ENCODE peak calls at places on chromosomes 4 and X, in five cellular contexts. V is fibroblast of lung, W is GM23338, I is endothelial cell of umbilical vein, E is PC-3. K is an unnamed sample. For H4K20me1, the result is how much of the 10 kb centered on the place peaks cover.

GRCh38 chr4:25552580-25553271 is 102.9 kb upstream of the SLC34A2 start:
- DNase-seq in I (peak), W (no peak), E (peak), V (no peak), K (no peak)

GRCh38 chr4:48262926-48263325 is 6.7 kb downstream of the TEC start:
- DNase-seq in V (peak), I (no peak), E (no peak), W (no peak), K (no peak)

GRCh38 chr4:142883433-142883832 is 37.3 kb upstream of the INPP4B start:
- DNase-seq in V (peak), E (peak), I (peak), W (peak), K (no peak)

GRCh38 chr4:3518941-3519340 is 13.3 kb downstream of the LRPAP1 start:
- DNase-seq in I (no peak), E (no peak), V (no peak), W (no peak), K (no peak)

GRCh38 chrX:70132877-70133302 is 357 bp upstream of the IGBP1 start:
- DNase-seq in I (no peak), V (no peak), W (no peak), E (no peak), K (peak)

GRCh38 chrX:18390941-18391538 is 34.4 kb upstream of the CDKL5 start:
- DNase-seq in W (peak), I (peak), E (peak), V (peak), K (peak)

GRCh38 chrX:85243761-85244410 is at the start of the genes SATL1 and ZNF711:
- DNase-seq in W (peak), V (peak), I (peak), E (no peak), K (peak)

GRCh38 chr4:143294310-143294709 is 42.4 kb upstream of the GAB1 start:
- DNase-seq in V (peak), I (no peak), W (no peak), E (no peak), K (no peak)

GRCh38 chrX:56785442-56785841 is 56.4 kb downstream of the NBDY start:
- DNase-seq in I (no peak), E (no peak), W (no peak), V (no peak), K (no peak)

GRCh38 chrX:71909956-71910355 is 689 bp upstream of the NHSL2 start:
- DNase-seq in V (no peak), I (no peak), E (no peak), W (peak), K (no peak)

GRCh38 chr4:44522761-44523445 is 74.3 kb upstream of the KCTD8 start:
- DNase-seq in E (peak), V (no peak), W (no peak), I (no peak), K (peak)

GRCh38 chr4:92047209-92047877 is 256.4 kb upstream of the GRID2 start:
- DNase-seq in V (peak), W (peak), I (no peak), E (peak), K (no peak)

GRCh38 chrX:17519349-17519748 is 144.3 kb downstream of the NHS start:
- DNase-seq in I (peak), E (no peak), W (no peak), V (peak), K (no peak)

GRCh38 chrX:150983526-150984163 is 510 bp downstream of the HMGB3 start:
- DNase-seq in I (peak), W (no peak), V (no peak), E (no peak), K (no peak)

GRCh38 chr4:184588893-184589292 is 60.4 kb downstream of the CASP3 start:
- DNase-seq in W (no peak), E (no peak), V (no peak), I (no peak), K (no peak)

GRCh38 chr4:39812500-39812899 is 114.6 kb downstream of the UBE2K start:
- DNase-seq in E (no peak), W (no peak), V (no peak), I (no peak), K (no peak)

GRCh38 chr4:107202744-107203143 is 166.6 kb upstream of the DKK2 start:
- DNase-seq in I (no peak), V (no peak), E (no peak), W (no peak), K (no peak)

GRCh38 chr4:164350086-164350485 is 403.8 kb upstream of the SMIM31 start:
- DNase-seq in V (peak), E (peak), W (no peak), I (no peak), K (peak)

GRCh38 chr4:119748853-119749252 is 120.2 kb upstream of the PDE5A start:
- DNase-seq in W (no peak), E (no peak), V (peak), I (no peak), K (no peak)

GRCh38 chr4:10045481-10045880 is 24.2 kb upstream of the SLC2A9 start:
- DNase-seq in W (no peak), I (no peak), E (peak), V (no peak), K (peak)

GRCh38 chr4:80434238-80434637 is 98.7 kb downstream of the CFAP299 start:
- DNase-seq in W (peak), I (no peak), V (peak), E (peak), K (no peak)

GRCh38 chrX:69309074-69309792 is 144.0 kb upstream of the PJA1 start:
- DNase-seq in I (no peak), W (no peak), E (no peak), V (no peak), K (no peak)

GRCh38 chr4:53716011-53716410 is 124.7 kb upstream of the LNX1 start:
- DNase-seq in V (peak), E (no peak), W (no peak), I (no peak), K (no peak)

GRCh38 chr4:140240237-140240636 is 86.3 kb upstream of the MAML3 start:
- DNase-seq in W (no peak), I (no peak), E (no peak), V (no peak), K (no peak)

GRCh38 chrX:67104982-67105757 is 438.7 kb upstream of the AR start:
- DNase-seq in V (no peak), I (no peak), E (no peak), W (no peak), K (no peak)

GRCh38 chr4:11194431-11194830 is 234.3 kb downstream of the HS3ST1 start:
- DNase-seq in V (no peak), I (no peak), E (no peak), W (no peak), K (no peak)

GRCh38 chr4:159384017-159384416 is 281.1 kb downstream of the RAPGEF2 start:
- DNase-seq in I (no peak), W (no peak), V (no peak), E (no peak), K (no peak)

GRCh38 chrX:11667286-11667685 is 1.6 kb upstream of the ARHGAP6 start:
- DNase-seq in I (no peak), W (no peak), V (no peak), E (no peak), K (no peak)

GRCh38 chr4:65437102-65437501 is 233.2 kb downstream of the EPHA5 start:
- DNase-seq in V (no peak), W (no peak), I (peak), E (no peak), K (no peak)

GRCh38 chr4:78552398-78553396 is 1.1 kb downstream of the ANXA3 start:
- DNase-seq in E (peak), V (no peak), W (peak), I (peak), K (peak)

GRCh38 chr4:82371398-82371972 is 2.3 kb downstream of the HNRNPD start:
- DNase-seq in E (peak), I (peak), W (peak), V (peak), K (peak)

GRCh38 chr4:82372874-82373815 is 646 bp downstream of the HNRNPD start:
- DNase-seq in E (peak), I (peak), V (peak), W (peak), K (peak)

GRCh38 chr4:82373816-82374740 is at the start of gene HNRNPD:
- DNase-seq in I (peak), W (peak), E (peak), V (peak), K (peak)

GRCh38 chr4:82376109-82376508 is 2.3 kb upstream of the HNRNPD start:
- DNase-seq in E (no peak), I (no peak), V (no peak), W (no peak), K (no peak)

DNA sequence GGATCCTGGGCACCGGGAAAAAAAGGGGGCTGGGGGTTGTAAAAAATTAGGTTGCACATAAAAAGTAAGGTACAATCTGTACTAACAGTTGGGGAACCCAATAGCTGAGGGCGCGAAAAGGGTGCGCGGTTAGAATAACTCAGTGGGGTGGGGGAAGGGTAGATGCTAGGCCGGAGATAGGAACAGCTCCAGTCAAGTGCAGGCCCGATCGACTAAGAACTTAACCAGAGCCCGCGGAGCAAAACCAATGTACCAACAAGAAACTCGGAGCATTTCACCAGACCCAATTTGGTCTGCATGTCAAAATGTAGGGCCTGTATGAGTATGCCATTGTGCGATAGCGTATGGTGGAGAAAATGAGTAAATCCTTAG is 1.3 kb downstream of the HNRNPD start:
- DNase-seq in I (peak), W (peak), E (peak), V (peak), K (peak)
- H4K20me1 ChIP-seq in I (under half), W (under half), E (half or more), V (under half), K (under half)

GRCh38 chr4:75672461-75673026 is 667 bp downstream of the G3BP2 start:
- DNase-seq in W (peak), E (peak), I (peak), V (peak), K (peak)

GRCh38 chr4:75666299-75666698 is 6.9 kb downstream of the G3BP2 start:
- DNase-seq in I (no peak), V (peak), W (no peak), E (no peak), K (no peak)

GRCh38 chr4:75673027-75673958 is at the start of gene G3BP2:
- DNase-seq in W (peak), I (peak), E (peak), V (peak), K (peak)

GRCh38 chr4:75671802-75672421 is 1.3 kb downstream of the G3BP2 start:
- DNase-seq in V (peak), W (no peak), E (no peak), I (peak), K (no peak)

GRCh38 chr4:75668596-75668995 is 4.6 kb downstream of the G3BP2 start:
- DNase-seq in V (no peak), I (no peak), E (no peak), W (no peak), K (no peak)
- H4K20me1 ChIP-seq in V (under half), I (under half), E (half or more), W (half or more), K (under half)

DNA sequence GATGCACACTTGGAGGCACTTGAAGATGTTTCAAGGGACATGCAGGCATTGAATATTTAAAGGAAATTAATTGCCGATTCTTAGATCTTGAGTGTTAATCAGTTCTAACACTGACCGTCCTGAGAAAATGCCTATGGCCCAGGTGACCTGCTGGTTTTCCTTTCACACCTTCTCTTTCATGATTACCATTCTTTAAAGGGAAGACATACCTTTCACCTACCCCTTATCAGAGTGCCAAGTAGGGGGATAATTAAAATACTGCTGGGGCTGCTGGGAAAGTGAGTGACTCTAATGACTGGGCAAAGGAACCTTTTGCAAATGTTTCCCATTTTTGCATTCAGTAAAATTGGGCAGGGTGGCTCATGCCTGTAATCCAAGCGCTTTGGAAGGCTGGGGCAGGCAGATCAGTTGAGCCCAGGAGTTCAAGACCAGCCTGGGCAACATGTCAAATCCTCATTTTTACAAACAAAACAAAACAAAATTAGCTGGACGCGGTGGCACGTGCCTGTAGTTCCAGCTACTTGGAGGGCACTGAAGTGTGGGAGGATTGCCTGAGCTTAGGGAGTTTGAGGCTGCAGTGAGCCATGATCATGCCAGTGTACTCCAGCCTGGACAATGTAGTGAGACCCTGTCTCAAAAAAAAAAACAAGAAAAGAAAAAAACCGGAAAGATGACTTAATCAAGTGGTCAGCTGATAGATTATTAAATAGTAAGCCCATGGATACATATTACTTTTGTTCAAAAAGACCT is 44.3 kb downstream of the TMEM131L start:
- DNase-seq in V (no peak), E (no peak), I (no peak), W (no peak), K (no peak)
- H4K20me1 ChIP-seq in V (under half), E (under half), I (under half), W (under half), K (under half)

GRCh38 chr4:82363896-82364487 is 9.8 kb downstream of the HNRNPD start:
- DNase-seq in I (no peak), E (no peak), V (no peak), W (no peak), K (no peak)

GRCh38 chr4:82357640-82358039 is 16.2 kb downstream of the HNRNPD start:
- DNase-seq in W (no peak), V (no peak), E (no peak), I (no peak), K (no peak)

GRCh38 chr4:82360298-82361177 is 13.3 kb downstream of the HNRNPD start:
- DNase-seq in W (peak), I (peak), V (peak), E (peak), K (peak)

GRCh38 chr4:82358773-82359324 is 14.9 kb downstream of the HNRNPD start:
- DNase-seq in W (no peak), E (no peak), I (no peak), V (no peak), K (no peak)

GRCh38 chr4:82362565-82362964 is 11.2 kb downstream of the HNRNPD start:
- DNase-seq in I (no peak), W (no peak), V (no peak), E (no peak), K (no peak)
- H4K20me1 ChIP-seq in I (under half), W (half or more), V (under half), E (half or more), K (under half)

GRCh38 chr4:152415980-152416379 is 119.9 kb downstream of the FBXW7 start:
- DNase-seq in V (peak), E (peak), W (no peak), I (no peak), K (peak)
- H4K20me1 ChIP-seq in V (under half), E (under half), W (under half), I (under half), K (under half)

GRCh38 chrX:153460826-153461225 is 9.6 kb downstream of the HAUS7 start:
- DNase-seq in V (peak), W (peak), E (peak), I (peak), K (no peak)

GRCh38 chrX:153464116-153464515 is 6.3 kb downstream of the HAUS7 start:
- DNase-seq in E (no peak), I (no peak), W (no peak), V (no peak), K (no peak)

GRCh38 chrX:153463556-153463955 is 6.8 kb downstream of the HAUS7 start:
- DNase-seq in W (no peak), E (no peak), I (no peak), V (no peak), K (no peak)

GRCh38 chrX:153462291-153462690 is 8.1 kb downstream of the HAUS7 start:
- DNase-seq in W (no peak), E (no peak), I (no peak), V (no peak), K (no peak)

GRCh38 chrX:153463031-153463430 is 7.3 kb downstream of the HAUS7 start:
- DNase-seq in V (no peak), I (no peak), E (no peak), W (no peak), K (peak)
- H4K20me1 ChIP-seq in V (under half), I (under half), E (under half), W (under half), K (under half)

DNA sequence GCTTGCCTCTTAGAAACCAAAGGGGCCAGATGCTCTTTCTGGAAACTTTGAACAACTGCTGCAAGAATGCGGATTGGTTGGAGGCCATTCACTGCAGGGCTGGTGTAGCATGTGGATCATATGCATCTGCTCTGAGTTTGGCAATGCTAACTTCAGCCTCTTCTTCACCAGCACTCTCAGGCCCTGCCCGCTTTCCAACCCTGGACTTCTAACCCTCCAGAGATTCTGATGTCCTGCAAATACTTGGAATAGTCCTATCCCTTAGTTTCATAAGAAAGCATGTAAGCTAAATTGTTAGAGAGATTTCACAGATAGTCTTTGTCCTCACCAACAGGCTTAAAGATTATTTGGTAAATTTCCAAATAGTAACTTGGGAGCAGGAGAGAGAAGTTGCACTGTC is 210.2 kb downstream of the PTTG2 start:
- DNase-seq in I (no peak), E (no peak), W (no peak), V (no peak), K (no peak)
- H4K20me1 ChIP-seq in I (under half), E (under half), W (under half), V (under half), K (under half)

DNA sequence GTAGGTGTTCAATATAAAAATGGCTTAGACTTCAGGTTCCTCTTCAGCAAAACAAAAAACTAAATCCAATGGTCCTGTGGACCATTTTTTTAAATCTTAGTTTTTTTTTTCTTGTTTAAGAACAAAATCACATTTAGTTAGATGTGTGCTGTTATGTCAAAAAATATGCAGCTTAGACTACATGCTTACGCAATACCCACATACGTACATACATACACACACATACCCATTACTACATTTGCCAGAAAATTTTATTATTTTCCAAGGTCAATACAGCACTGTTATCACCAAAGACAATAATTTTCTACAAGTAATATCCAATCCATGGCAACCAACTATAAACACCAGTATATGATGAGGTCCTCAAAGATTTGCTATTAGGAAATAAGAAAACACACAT is 144.1 kb downstream of the PDGFC start:
- DNase-seq in W (no peak), V (no peak), E (no peak), I (no peak), K (no peak)
- H4K20me1 ChIP-seq in W (under half), V (under half), E (under half), I (under half), K (under half)

DNA sequence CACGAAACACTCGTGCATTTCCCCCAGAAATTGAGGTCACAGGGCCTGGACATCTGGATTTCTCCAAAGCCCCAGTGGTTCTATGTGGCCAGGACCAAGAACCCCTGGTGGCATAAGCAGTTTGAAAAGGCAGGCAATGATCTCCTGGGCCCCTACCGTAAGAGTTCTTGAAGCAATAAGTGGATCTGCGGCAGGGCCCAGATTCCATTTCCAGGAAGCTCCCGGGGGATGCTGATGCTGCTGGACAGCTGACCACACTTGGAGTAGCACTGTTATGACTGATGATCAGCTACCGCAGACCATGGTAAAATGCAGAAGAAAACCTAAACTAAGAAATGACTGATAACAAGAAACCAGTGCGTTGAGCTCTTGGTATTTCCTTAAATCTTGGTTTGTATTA is 27.8 kb downstream of the SMS start:
- DNase-seq in I (no peak), V (no peak), W (no peak), E (no peak), K (no peak)
- H4K20me1 ChIP-seq in I (under half), V (under half), W (under half), E (under half), K (under half)

GRCh38 chr4:153591441-153591840 is 92.6 kb upstream of the TLR2 start:
- DNase-seq in V (no peak), E (no peak), I (no peak), W (no peak), K (no peak)

GRCh38 chr4:153589703-153590595 is 94.1 kb upstream of the TLR2 start:
- DNase-seq in W (no peak), V (no peak), E (no peak), I (no peak), K (no peak)

GRCh38 chr4:153594208-153594607 is 89.9 kb upstream of the TLR2 start:
- DNase-seq in I (no peak), E (peak), W (no peak), V (no peak), K (no peak)

GRCh38 chr4:153593166-153593565 is 90.9 kb upstream of the TLR2 start:
- DNase-seq in V (no peak), W (peak), E (no peak), I (no peak), K (no peak)

DNA sequence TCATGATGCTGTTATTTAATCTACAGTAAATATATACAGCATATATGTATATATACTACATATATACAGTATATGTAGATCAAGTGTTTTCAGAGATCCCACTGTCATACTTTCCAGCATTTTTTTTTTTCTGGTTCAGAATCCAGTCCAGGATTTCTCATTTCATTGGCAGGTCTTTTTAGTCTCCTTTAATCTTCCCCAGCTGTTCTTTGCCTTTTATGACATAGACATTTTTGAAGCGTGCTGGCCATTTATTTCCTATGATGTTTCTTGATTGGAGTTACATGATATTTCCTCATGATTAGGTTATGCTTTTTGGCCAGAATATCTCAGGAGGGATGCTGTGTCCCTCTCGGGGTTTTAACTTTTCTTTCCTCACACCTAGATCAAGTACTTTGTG is 92.0 kb upstream of the TLR2 start:
- DNase-seq in E (no peak), W (no peak), V (no peak), I (no peak), K (no peak)
- H4K20me1 ChIP-seq in E (under half), W (under half), V (under half), I (under half), K (under half)

K was measured in mammary epithelial cell.